ENCODE peak calls at places on chromosomes 16 and 17, in nine cellular contexts. One of them, this sample, is unnamed. For H3K9me3, the result is how much of the 10 kb centered on the place peaks cover.

GRCh38 chr16:75820672-75821071 is 94.4 kb upstream of the CPHXL start:
- DNase-seq in A549: peak
- DNase-seq in endothelial cell of umbilical vein: no peak
- DNase-seq in stomach: no peak
- DNase-seq in heart left ventricle: no peak
- DNase-seq in prostate gland: no peak
- DNase-seq in HCT116: no peak
- DNase-seq in esophagus squamous epithelium: no peak
- DNase-seq in transverse colon: no peak
- DNase-seq in this sample: no peak

GRCh38 chr17:77418609-77419008 is 277.8 kb downstream of the SEC14L1 start:
- DNase-seq in A549: no peak
- DNase-seq in endothelial cell of umbilical vein: no peak
- DNase-seq in stomach: no peak
- DNase-seq in heart left ventricle: no peak
- DNase-seq in prostate gland: no peak
- DNase-seq in HCT116: no peak
- DNase-seq in esophagus squamous epithelium: no peak
- DNase-seq in transverse colon: no peak
- DNase-seq in this sample: no peak

GRCh38 chr17:18021372-18021771 is 17.6 kb downstream of the ATPAF2 start:
- DNase-seq in A549: no peak
- DNase-seq in endothelial cell of umbilical vein: no peak
- DNase-seq in stomach: no peak
- DNase-seq in heart left ventricle: no peak
- DNase-seq in prostate gland: no peak
- DNase-seq in HCT116: no peak
- DNase-seq in esophagus squamous epithelium: no peak
- DNase-seq in transverse colon: no peak
- DNase-seq in this sample: no peak

GRCh38 chr17:50564916-50565315 is 4.4 kb downstream of the CACNA1G start:
- DNase-seq in A549: no peak
- DNase-seq in endothelial cell of umbilical vein: no peak
- DNase-seq in stomach: no peak
- DNase-seq in heart left ventricle: peak
- DNase-seq in prostate gland: no peak
- DNase-seq in HCT116: no peak
- DNase-seq in esophagus squamous epithelium: no peak
- DNase-seq in transverse colon: peak
- DNase-seq in this sample: peak

GRCh38 chr16:3242709-3243108 is 7.8 kb upstream of the ZNF200 start:
- DNase-seq in A549: no peak
- DNase-seq in endothelial cell of umbilical vein: no peak
- DNase-seq in stomach: no peak
- DNase-seq in heart left ventricle: no peak
- DNase-seq in prostate gland: no peak
- DNase-seq in HCT116: no peak
- DNase-seq in esophagus squamous epithelium: no peak
- DNase-seq in transverse colon: no peak
- DNase-seq in this sample: no peak

GRCh38 chr16:27800817-27801216 is 250.9 kb downstream of the KATNIP start:
- DNase-seq in A549: no peak
- DNase-seq in endothelial cell of umbilical vein: no peak
- DNase-seq in stomach: no peak
- DNase-seq in heart left ventricle: no peak
- DNase-seq in prostate gland: no peak
- DNase-seq in HCT116: no peak
- DNase-seq in esophagus squamous epithelium: no peak
- DNase-seq in transverse colon: no peak
- DNase-seq in this sample: no peak

GRCh38 chr16:23324727-23325126 is 22.6 kb downstream of the SCNN1B start:
- DNase-seq in A549: no peak
- DNase-seq in endothelial cell of umbilical vein: no peak
- DNase-seq in stomach: peak
- DNase-seq in heart left ventricle: peak
- DNase-seq in prostate gland: peak
- DNase-seq in HCT116: no peak
- DNase-seq in esophagus squamous epithelium: no peak
- DNase-seq in transverse colon: peak
- DNase-seq in this sample: peak

GRCh38 chr17:78825696-78826095 is 14.9 kb downstream of the USP36 start:
- DNase-seq in A549: no peak
- DNase-seq in endothelial cell of umbilical vein: no peak
- DNase-seq in stomach: no peak
- DNase-seq in heart left ventricle: no peak
- DNase-seq in prostate gland: no peak
- DNase-seq in HCT116: no peak
- DNase-seq in esophagus squamous epithelium: no peak
- DNase-seq in transverse colon: no peak
- DNase-seq in this sample: no peak

GRCh38 chr16:57379579-57379978 is 7.3 kb downstream of the CX3CL1 start:
- DNase-seq in A549: no peak
- DNase-seq in endothelial cell of umbilical vein: no peak
- DNase-seq in stomach: no peak
- DNase-seq in heart left ventricle: no peak
- DNase-seq in prostate gland: no peak
- DNase-seq in HCT116: no peak
- DNase-seq in esophagus squamous epithelium: no peak
- DNase-seq in transverse colon: no peak
- DNase-seq in this sample: no peak

GRCh38 chr16:87550510-87550961 is 51.8 kb upstream of the JPH3 start:
- DNase-seq in A549: peak
- DNase-seq in endothelial cell of umbilical vein: no peak
- DNase-seq in stomach: peak
- DNase-seq in heart left ventricle: peak
- DNase-seq in prostate gland: peak
- DNase-seq in HCT116: no peak
- DNase-seq in esophagus squamous epithelium: no peak
- DNase-seq in transverse colon: peak
- DNase-seq in this sample: peak

GRCh38 chr17:31523862-31524730 is 132.6 kb downstream of the RAB11FIP4 start:
- DNase-seq in A549: no peak
- DNase-seq in endothelial cell of umbilical vein: no peak
- DNase-seq in stomach: no peak
- DNase-seq in heart left ventricle: no peak
- DNase-seq in prostate gland: no peak
- DNase-seq in HCT116: no peak
- DNase-seq in esophagus squamous epithelium: no peak
- DNase-seq in transverse colon: no peak
- DNase-seq in this sample: no peak

GRCh38 chr16:56930516-56931252 is 1.3 kb upstream of the HERPUD1 start:
- DNase-seq in A549: no peak
- DNase-seq in endothelial cell of umbilical vein: no peak
- DNase-seq in stomach: no peak
- DNase-seq in heart left ventricle: no peak
- DNase-seq in prostate gland: no peak
- DNase-seq in HCT116: no peak
- DNase-seq in esophagus squamous epithelium: no peak
- DNase-seq in transverse colon: peak
- DNase-seq in this sample: no peak

GRCh38 chr17:50295021-50295420 is 20.8 kb downstream of the TMEM92 start:
- DNase-seq in A549: no peak
- DNase-seq in endothelial cell of umbilical vein: no peak
- DNase-seq in stomach: no peak
- DNase-seq in heart left ventricle: no peak
- DNase-seq in prostate gland: no peak
- DNase-seq in HCT116: no peak
- DNase-seq in esophagus squamous epithelium: no peak
- DNase-seq in transverse colon: no peak
- DNase-seq in this sample: no peak

GRCh38 chr17:48961516-48962233 is 6.7 kb downstream of the GIP start:
- DNase-seq in A549: peak
- DNase-seq in endothelial cell of umbilical vein: peak
- DNase-seq in stomach: no peak
- DNase-seq in heart left ventricle: no peak
- DNase-seq in prostate gland: no peak
- DNase-seq in HCT116: no peak
- DNase-seq in esophagus squamous epithelium: no peak
- DNase-seq in transverse colon: no peak
- DNase-seq in this sample: no peak

GRCh38 chr16:61946019-61946418 is 90.2 kb downstream of the CDH8 start:
- DNase-seq in A549: no peak
- DNase-seq in endothelial cell of umbilical vein: no peak
- DNase-seq in stomach: no peak
- DNase-seq in heart left ventricle: no peak
- DNase-seq in prostate gland: no peak
- DNase-seq in HCT116: no peak
- DNase-seq in esophagus squamous epithelium: no peak
- DNase-seq in transverse colon: no peak
- DNase-seq in this sample: no peak

GRCh38 chr16:9134739-9135138 is 43.3 kb downstream of the HAPSTR1 start:
- DNase-seq in A549: peak
- DNase-seq in endothelial cell of umbilical vein: peak
- DNase-seq in stomach: peak
- DNase-seq in heart left ventricle: peak
- DNase-seq in prostate gland: no peak
- DNase-seq in HCT116: peak
- DNase-seq in esophagus squamous epithelium: no peak
- DNase-seq in transverse colon: peak
- DNase-seq in this sample: peak

GRCh38 chr16:1300664-1301476 is 8.6 kb upstream of the UBE2I start:
- DNase-seq in A549: peak
- DNase-seq in endothelial cell of umbilical vein: peak
- DNase-seq in stomach: peak
- DNase-seq in heart left ventricle: peak
- DNase-seq in prostate gland: peak
- DNase-seq in HCT116: no peak
- DNase-seq in esophagus squamous epithelium: no peak
- DNase-seq in transverse colon: peak
- DNase-seq in this sample: peak

GRCh38 chr17:32819035-32819434 is 57.9 kb downstream of the MYO1D start:
- DNase-seq in A549: no peak
- DNase-seq in endothelial cell of umbilical vein: peak
- DNase-seq in stomach: no peak
- DNase-seq in heart left ventricle: no peak
- DNase-seq in prostate gland: no peak
- DNase-seq in HCT116: no peak
- DNase-seq in esophagus squamous epithelium: no peak
- DNase-seq in transverse colon: no peak
- DNase-seq in this sample: no peak

GRCh38 chr16:29975811-29976511 is 2.3 kb downstream of the TAOK2 start:
- DNase-seq in A549: no peak
- DNase-seq in endothelial cell of umbilical vein: peak
- DNase-seq in stomach: no peak
- DNase-seq in heart left ventricle: no peak
- DNase-seq in prostate gland: no peak
- DNase-seq in HCT116: no peak
- DNase-seq in esophagus squamous epithelium: no peak
- DNase-seq in transverse colon: no peak
- DNase-seq in this sample: peak

GRCh38 chr17:55432358-55433028 is 10.9 kb upstream of the MMD start:
- DNase-seq in A549: no peak
- DNase-seq in endothelial cell of umbilical vein: no peak
- DNase-seq in stomach: no peak
- DNase-seq in heart left ventricle: no peak
- DNase-seq in prostate gland: no peak
- DNase-seq in HCT116: no peak
- DNase-seq in esophagus squamous epithelium: no peak
- DNase-seq in transverse colon: no peak
- DNase-seq in this sample: no peak

DNA sequence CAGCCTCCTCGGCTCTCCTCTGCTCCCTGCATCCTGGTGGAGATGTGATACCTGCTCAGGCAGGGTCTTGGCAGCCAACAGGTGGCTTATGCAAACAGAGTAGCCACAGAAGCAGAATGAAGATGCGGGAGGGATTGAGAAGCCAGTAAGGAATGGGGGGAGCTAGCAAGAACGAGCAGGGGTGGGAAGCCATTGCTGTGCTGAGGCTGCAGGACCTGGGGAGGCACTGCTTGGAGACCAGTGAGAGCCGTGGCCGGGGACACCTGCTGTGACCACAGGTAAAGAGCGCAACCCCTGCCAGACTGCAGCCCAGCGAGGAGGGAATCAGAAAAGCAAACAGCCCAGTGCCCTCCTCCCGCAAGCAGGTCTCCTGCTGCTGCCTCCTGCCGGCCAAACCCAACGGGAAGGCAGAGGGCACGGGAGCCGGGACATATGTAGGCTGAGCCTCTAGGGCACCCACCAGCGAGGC is 14.7 kb downstream of the AIPL1 start:
- DNase-seq in A549: peak
- DNase-seq in endothelial cell of umbilical vein: no peak
- DNase-seq in stomach: no peak
- DNase-seq in heart left ventricle: no peak
- DNase-seq in prostate gland: no peak
- DNase-seq in HCT116: no peak
- DNase-seq in esophagus squamous epithelium: no peak
- DNase-seq in transverse colon: no peak
- DNase-seq in this sample: no peak
- H3K9me3 ChIP-seq in A549: under half
- H3K9me3 ChIP-seq in endothelial cell of umbilical vein: under half
- H3K9me3 ChIP-seq in stomach: under half
- H3K9me3 ChIP-seq in heart left ventricle: under half
- H3K9me3 ChIP-seq in prostate gland: under half
- H3K9me3 ChIP-seq in HCT116: under half
- H3K9me3 ChIP-seq in esophagus squamous epithelium: under half
- H3K9me3 ChIP-seq in transverse colon: under half
- H3K9me3 ChIP-seq in this sample: under half

GRCh38 chr17:44968225-44969143 is at the start of gene C1QL1:
- DNase-seq in A549: peak
- DNase-seq in endothelial cell of umbilical vein: peak
- DNase-seq in stomach: peak
- DNase-seq in heart left ventricle: peak
- DNase-seq in prostate gland: peak
- DNase-seq in HCT116: peak
- DNase-seq in esophagus squamous epithelium: peak
- DNase-seq in transverse colon: peak
- DNase-seq in this sample: peak
- H3K27ac ChIP-seq in A549: peak
- H3K27ac ChIP-seq in endothelial cell of umbilical vein: no peak
- H3K27ac ChIP-seq in stomach: no peak
- H3K27ac ChIP-seq in heart left ventricle: no peak
- H3K27ac ChIP-seq in prostate gland: no peak
- H3K27ac ChIP-seq in HCT116: no peak
- H3K27ac ChIP-seq in esophagus squamous epithelium: peak
- H3K27ac ChIP-seq in transverse colon: peak
- H3K27ac ChIP-seq in this sample: no peak

GRCh38 chr17:43398724-43399595 is at the start of gene ARL4D:
- DNase-seq in A549: peak
- DNase-seq in endothelial cell of umbilical vein: peak
- DNase-seq in stomach: peak
- DNase-seq in heart left ventricle: peak
- DNase-seq in prostate gland: peak
- DNase-seq in HCT116: no peak
- DNase-seq in esophagus squamous epithelium: no peak
- DNase-seq in transverse colon: peak
- DNase-seq in this sample: peak
- TF ChIP-seq POLR2A in A549: peak
- TF ChIP-seq POLR2A in endothelial cell of umbilical vein: peak
- TF ChIP-seq POLR2A in stomach: no peak
- TF ChIP-seq POLR2A in heart left ventricle: peak
- TF ChIP-seq POLR2A in prostate gland: peak
- TF ChIP-seq POLR2A in HCT116: peak
- TF ChIP-seq POLR2A in esophagus squamous epithelium: peak
- TF ChIP-seq POLR2A in transverse colon: peak
- TF ChIP-seq POLR2A in this sample: peak

DNA sequence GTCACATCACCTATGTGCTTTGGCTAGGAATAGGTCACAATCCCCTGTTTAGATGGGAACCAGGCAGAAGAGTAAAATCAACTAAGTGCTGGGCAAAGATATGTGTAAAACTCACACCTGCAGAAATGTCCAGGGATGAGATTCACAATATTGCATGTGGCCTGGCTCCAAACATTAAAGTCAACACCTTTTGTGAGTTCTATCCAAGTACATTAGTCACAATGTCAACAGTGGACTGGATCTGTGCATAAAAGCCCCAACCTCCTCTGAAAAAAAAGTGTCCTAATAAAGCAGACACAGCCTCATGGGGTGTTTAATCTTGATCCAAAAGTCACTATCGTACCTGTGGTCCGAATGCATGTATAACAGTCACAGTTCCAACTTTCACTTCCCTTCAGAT is 1990.3 kb downstream of the TP53TG3F start:
- DNase-seq in A549: no peak
- DNase-seq in endothelial cell of umbilical vein: no peak
- DNase-seq in stomach: no peak
- DNase-seq in heart left ventricle: no peak
- DNase-seq in prostate gland: peak
- DNase-seq in HCT116: no peak
- DNase-seq in esophagus squamous epithelium: no peak
- DNase-seq in transverse colon: no peak
- DNase-seq in this sample: no peak
- H3K9me3 ChIP-seq in A549: under half
- H3K9me3 ChIP-seq in endothelial cell of umbilical vein: under half
- H3K9me3 ChIP-seq in stomach: half or more
- H3K9me3 ChIP-seq in heart left ventricle: under half
- H3K9me3 ChIP-seq in prostate gland: under half
- H3K9me3 ChIP-seq in HCT116: under half
- H3K9me3 ChIP-seq in esophagus squamous epithelium: half or more
- H3K9me3 ChIP-seq in transverse colon: under half
- H3K9me3 ChIP-seq in this sample: under half

This sample was measured in thyroid gland.